ENCODE peak calls at places on chromosome 19, in seven cellular contexts. X is HCT116, W is H1, N is GM12878, T is K562, P is HepG2, D is SK-N-SH. S is an unnamed sample.

GRCh38 chr19:40119380-40119779 is 28.6 kb upstream of the ZNF780A start:
- DNase-seq in N (no peak), P (peak), W (no peak), T (no peak), D (no peak), X (no peak), S (no peak)

GRCh38 chr19:33171916-33172359 is 22.2 kb upstream of the LRP3 start:
- DNase-seq in N (no peak), W (no peak), X (no peak), T (no peak), P (no peak), D (no peak), S (no peak)

GRCh38 chr19:29645911-29646310 is 19.4 kb upstream of the PLEKHF1 start:
- DNase-seq in T (no peak), P (peak), W (no peak), N (no peak), X (no peak), D (no peak), S (no peak)

GRCh38 chr19:53509845-53510244 is 28.1 kb upstream of the ZNF331 start:
- DNase-seq in P (no peak), D (no peak), N (no peak), T (no peak), W (no peak), X (no peak), S (no peak)

GRCh38 chr19:31334849-31335624 is 14.2 kb downstream of the TSHZ3 start:
- DNase-seq in T (no peak), X (no peak), P (no peak), W (no peak), N (no peak), D (no peak), S (no peak)

GRCh38 chr19:32581704-32582164 is 744 bp downstream of the PDCD5 start:
- DNase-seq in T (peak), X (no peak), P (no peak), N (no peak), D (peak), W (no peak), S (no peak)

GRCh38 chr19:38046254-38047047 is 139.4 kb downstream of the SIPA1L3 start:
- DNase-seq in T (no peak), D (no peak), X (no peak), W (no peak), P (no peak), N (peak), S (no peak)

GRCh38 chr19:38425810-38426466 is at the start of gene RASGRP4:
- DNase-seq in W (no peak), T (peak), X (no peak), D (no peak), N (no peak), P (no peak), S (no peak)

GRCh38 chr19:58518261-58519086 is 1.1 kb downstream of the ZBTB45 start:
- DNase-seq in N (no peak), W (no peak), P (no peak), T (no peak), D (peak), X (no peak), S (no peak)

GRCh38 chr19:36009220-36009619 is 607 bp upstream of the SYNE4 start:
- DNase-seq in T (no peak), X (no peak), N (no peak), P (no peak), W (no peak), D (peak), S (no peak)

GRCh38 chr19:14089662-14090508 is 666 bp downstream of the SAMD1 start:
- DNase-seq in W (no peak), X (no peak), T (peak), N (no peak), D (peak), P (no peak), S (no peak)

GRCh38 chr19:40600086-40600917 is 867 bp upstream of the LTBP4 start:
- DNase-seq in W (no peak), X (no peak), T (no peak), P (no peak), D (no peak), N (no peak), S (no peak)

GRCh38 chr19:48110350-48110966 is at the start of gene PLA2G4C:
- DNase-seq in X (peak), T (peak), N (peak), W (peak), P (peak), D (peak), S (peak)

GRCh38 chr19:12946092-12946845 is 607 bp downstream of the RAD23A start:
- DNase-seq in D (peak), W (peak), N (no peak), X (peak), P (peak), T (peak), S (no peak)

GRCh38 chr19:12952488-12953455 is 4.3 kb downstream of the GADD45GIP1 start:
- DNase-seq in P (no peak), T (peak), N (no peak), X (no peak), W (no peak), D (peak), S (no peak)

GRCh38 chr19:42601811-42602443 is 7.2 kb upstream of the CEACAM8 start:
- DNase-seq in P (peak), N (no peak), W (no peak), X (no peak), D (no peak), T (peak), S (no peak)

GRCh38 chr19:21463449-21464105 is 41.8 kb upstream of the ZNF429 start:
- DNase-seq in D (peak), N (no peak), W (peak), X (no peak), P (no peak), T (peak), S (peak)

GRCh38 chr19:35354898-35355297 is 3.4 kb upstream of the FFAR3 start:
- DNase-seq in D (no peak), T (no peak), P (no peak), W (no peak), N (peak), X (no peak), S (no peak)

GRCh38 chr19:39832341-39833083 is 1.4 kb downstream of the DYRK1B start:
- DNase-seq in N (no peak), D (no peak), T (no peak), W (no peak), X (no peak), P (no peak), S (no peak)

GRCh38 chr19:5123646-5124045 is 154.7 kb downstream of the KDM4B start:
- DNase-seq in D (no peak), N (no peak), X (no peak), W (no peak), T (no peak), P (no peak), S (no peak)

GRCh38 chr19:7701049-7701653 is 780 bp downstream of the FCER2 start:
- DNase-seq in N (no peak), P (no peak), T (no peak), X (no peak), W (no peak), D (no peak), S (no peak)

GRCh38 chr19:13154911-13155471 is 4.8 kb downstream of the IER2 start:
- DNase-seq in P (peak), T (peak), W (no peak), D (peak), X (peak), N (no peak), S (no peak)

GRCh38 chr19:13026478-13026999 is 31.3 kb downstream of the NFIX start:
- DNase-seq in D (no peak), P (peak), W (no peak), X (no peak), T (no peak), N (no peak), S (no peak)

GRCh38 chr19:11457115-11457514 is 21.7 kb downstream of the PRKCSH start:
- DNase-seq in X (no peak), D (peak), T (peak), N (no peak), P (no peak), W (no peak), S (no peak)

GRCh38 chr19:19553670-19554069 is 15.6 kb downstream of the CILP2 start:
- DNase-seq in X (no peak), W (no peak), N (no peak), T (no peak), D (no peak), P (no peak), S (no peak)

GRCh38 chr19:45424191-45425058 is 708 bp upstream of the ERCC1 start:
- DNase-seq in D (peak), X (peak), P (peak), T (peak), N (no peak), W (no peak), S (no peak)

GRCh38 chr19:33404506-33404905 is 31.0 kb downstream of the CEBPG start:
- DNase-seq in D (no peak), P (no peak), N (no peak), X (no peak), T (no peak), W (no peak), S (no peak)

GRCh38 chr19:37227996-37228395 is 10.0 kb downstream of the ZNF383 start:
- DNase-seq in T (no peak), X (no peak), D (peak), P (no peak), W (no peak), N (no peak), S (no peak)

GRCh38 chr19:38285567-38285966 is 18.5 kb upstream of the C19orf33 start:
- DNase-seq in P (no peak), N (no peak), W (no peak), X (no peak), D (no peak), T (no peak), S (no peak)

GRCh38 chr19:56912406-56912805 is 71.9 kb upstream of the PEG3 start:
- DNase-seq in T (no peak), X (no peak), N (no peak), P (no peak), W (no peak), D (no peak), S (no peak)

GRCh38 chr19:39203372-39204341 is at the start of gene SYCN:
- DNase-seq in T (no peak), W (no peak), N (no peak), X (no peak), P (no peak), D (peak), S (no peak)

GRCh38 chr19:39941615-39942507 is 7.4 kb upstream of the FCGBP start:
- DNase-seq in W (no peak), T (no peak), X (no peak), P (no peak), D (no peak), N (peak), S (no peak)

DNA sequence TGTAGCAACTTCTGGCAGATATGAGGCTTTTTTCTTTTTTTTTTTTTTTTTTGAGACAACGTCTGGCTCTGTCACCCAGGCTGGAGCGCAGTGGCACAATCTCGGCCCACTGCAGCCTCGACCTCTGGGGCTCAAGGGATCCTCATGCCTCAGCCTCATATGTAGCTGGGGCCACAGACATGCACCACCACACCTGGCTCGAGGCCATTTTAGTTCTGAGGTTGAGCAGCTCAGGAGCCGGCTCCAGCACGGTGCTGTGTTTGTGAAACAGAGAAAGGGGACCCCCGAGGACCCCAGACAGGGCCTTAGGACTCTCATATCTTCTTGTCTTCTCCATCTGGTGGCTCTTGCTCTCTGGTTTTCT is 3.4 kb upstream of the FLT3LG start:
- DNase-seq in N (no peak), D (no peak), T (no peak), W (no peak), P (no peak), X (no peak), S (no peak)
- TF ChIP-seq SIN3A in N (no peak), D (no peak), T (no peak), W (no peak), P (no peak), X (no peak), S (no peak)

DNA sequence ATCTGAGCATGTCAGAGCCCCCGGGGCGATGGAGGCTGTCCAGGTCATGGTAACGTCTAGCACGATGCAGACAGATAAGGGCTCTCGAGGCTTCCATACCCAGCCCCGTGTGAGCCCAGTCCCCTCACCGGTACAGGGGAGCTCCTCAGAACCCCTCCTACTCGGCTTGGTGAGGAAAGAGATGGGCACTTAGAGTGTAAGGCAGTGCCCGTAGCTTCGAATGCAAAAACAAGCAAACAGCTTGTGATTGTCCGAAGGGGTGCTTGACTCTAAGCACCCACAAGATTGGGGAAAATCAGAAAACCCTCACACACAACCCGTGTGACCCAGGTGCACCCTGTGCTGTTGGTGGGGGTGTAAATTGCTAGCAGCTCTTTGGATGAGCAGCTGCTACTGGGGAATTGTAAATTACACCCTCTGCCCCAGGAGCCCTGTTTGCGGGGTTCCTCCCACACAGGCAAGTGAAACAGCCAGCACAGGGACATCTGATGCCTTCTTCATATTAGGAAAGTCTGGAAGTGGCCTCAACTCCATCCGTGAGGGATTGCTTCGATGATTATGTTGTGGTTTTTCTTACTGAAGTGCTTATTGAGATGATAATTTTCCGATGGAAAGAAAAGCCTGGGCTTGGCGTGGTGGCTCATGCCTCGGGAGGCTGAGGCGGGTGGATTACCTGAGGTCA is 920 bp upstream of the PSPN start:
- DNase-seq in T (peak), P (no peak), X (no peak), W (no peak), D (no peak), N (no peak), S (no peak)
- TF ChIP-seq SIN3A in T (no peak), P (no peak), X (no peak), W (no peak), D (no peak), N (no peak), S (no peak)

GRCh38 chr19:49556412-49557398 is 23.7 kb downstream of the NOSIP start:
- DNase-seq in X (no peak), W (peak), T (no peak), D (no peak), N (no peak), P (no peak), S (no peak)
- TF ChIP-seq SIN3A in X (no peak), W (no peak), T (no peak), D (no peak), N (no peak), P (no peak), S (no peak)

GRCh38 chr19:3979674-3980352 is 5.5 kb downstream of the EEF2 start:
- DNase-seq in D (peak), T (peak), W (no peak), N (no peak), P (no peak), X (no peak), S (no peak)

GRCh38 chr19:3976495-3977241 is 5.8 kb upstream of the DAPK3 start:
- DNase-seq in X (no peak), N (no peak), T (peak), P (no peak), D (peak), W (no peak), S (no peak)

GRCh38 chr19:3979289-3979673 is 6.0 kb downstream of the EEF2 start:
- DNase-seq in N (no peak), X (no peak), T (peak), P (no peak), W (no peak), D (peak), S (no peak)

GRCh38 chr19:3977242-3978143 is 6.6 kb upstream of the DAPK3 start:
- DNase-seq in P (no peak), T (peak), X (no peak), N (no peak), W (no peak), D (peak), S (no peak)

GRCh38 chr19:3978145-3978544 is 7.1 kb downstream of the EEF2 start:
- DNase-seq in N (no peak), D (no peak), T (no peak), W (no peak), X (no peak), P (no peak), S (no peak)
- TF ChIP-seq SIN3A in N (no peak), D (no peak), T (no peak), W (no peak), X (no peak), P (no peak), S (no peak)

DNA sequence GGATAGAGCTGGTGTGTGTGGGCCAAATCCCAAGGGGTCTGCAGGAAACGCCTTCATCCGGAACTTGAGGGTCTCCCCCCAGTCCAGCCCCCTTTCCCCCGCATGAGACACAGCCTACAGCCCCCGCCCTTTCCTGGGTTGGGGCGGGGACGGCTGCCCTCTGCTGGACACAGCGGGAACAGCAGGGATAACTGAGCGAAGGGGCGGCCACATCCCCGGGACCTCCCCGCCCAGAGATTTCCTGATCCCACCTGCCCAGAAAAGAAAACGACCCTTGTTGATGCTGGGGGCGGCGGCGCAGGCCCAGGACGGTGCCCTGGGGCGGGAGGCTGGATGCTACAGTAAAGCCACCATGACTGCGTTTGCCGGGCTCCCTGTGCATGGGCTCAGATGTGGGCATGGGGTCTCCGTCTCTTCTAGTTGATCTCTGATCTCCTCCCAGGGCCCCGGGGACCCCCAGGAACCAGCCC is 14.2 kb downstream of the ONECUT3 start:
- DNase-seq in T (peak), D (peak), X (no peak), W (no peak), N (no peak), P (no peak), S (no peak)
- TF ChIP-seq SIN3A in T (no peak), D (no peak), X (no peak), W (no peak), N (no peak), P (no peak), S (no peak)

DNA sequence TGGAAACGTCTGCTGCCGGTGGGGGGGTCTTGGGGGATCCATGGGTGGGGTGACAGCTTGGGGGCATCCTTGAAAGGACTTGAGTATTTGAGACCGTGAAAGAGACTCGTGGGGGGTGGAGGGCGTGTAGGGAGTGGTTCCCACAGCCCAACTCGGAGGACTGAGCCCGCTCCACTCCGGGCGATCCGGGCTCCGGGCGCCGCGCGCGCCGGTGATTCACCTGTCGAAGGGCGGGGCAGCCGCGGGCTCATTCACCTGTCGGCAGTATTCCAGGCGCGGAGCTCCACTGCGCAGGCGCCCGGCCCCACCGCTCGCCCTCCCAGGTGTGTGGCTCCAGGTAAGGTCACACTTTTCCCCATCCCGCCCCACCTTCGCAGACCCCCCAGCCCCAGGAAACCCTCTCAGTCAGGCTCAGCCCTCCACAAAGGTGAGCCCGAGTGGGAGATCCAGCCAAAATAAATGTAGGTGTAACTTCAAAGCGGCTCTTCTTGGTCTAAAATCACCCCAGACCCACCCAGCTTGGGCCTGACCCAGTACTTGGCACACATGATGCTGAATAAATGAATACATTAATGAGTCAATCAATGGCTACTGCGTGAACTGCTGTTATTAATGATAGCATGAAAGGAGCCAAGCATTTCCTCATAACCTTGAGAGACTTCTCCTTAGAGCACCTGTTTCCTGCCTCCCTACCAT is 4.7 kb downstream of the NOTCH3 start:
- DNase-seq in P (no peak), X (peak), W (no peak), N (no peak), D (no peak), T (peak), S (no peak)
- TF ChIP-seq SIN3A in P (no peak), X (no peak), W (peak), N (no peak), D (no peak), T (no peak), S (no peak)

GRCh38 chr19:16649734-16650133 is 10.2 kb downstream of the SMIM7 start:
- DNase-seq in N (no peak), W (no peak), T (no peak), X (no peak), D (no peak), P (no peak), S (no peak)
- TF ChIP-seq SIN3A in N (no peak), W (no peak), T (no peak), X (no peak), D (no peak), P (no peak), S (no peak)